ENCODE peak calls at places on chromosomes 16 and 17, in four cellular contexts. One of them, this sample, is unnamed.

GRCh38 chr17:35117984-35118383 is 1.7 kb downstream of the RAD51D start:
- DNase-seq in HepG2: peak
- DNase-seq in GM12878: peak
- DNase-seq in K562: no peak
- DNase-seq in this sample: no peak

GRCh38 chr16:85238233-85238647 is 126.0 kb upstream of the CIBAR2 start:
- DNase-seq in GM12878: no peak
- DNase-seq in K562: no peak
- DNase-seq in HepG2: no peak
- DNase-seq in this sample: peak

GRCh38 chr17:78558181-78558850 is 18.9 kb downstream of the DNAH17 start:
- DNase-seq in K562: no peak
- DNase-seq in HepG2: peak
- DNase-seq in GM12878: no peak
- DNase-seq in this sample: no peak

GRCh38 chr16:26510924-26511323 is 555.8 kb upstream of the C16orf82 start:
- DNase-seq in GM12878: no peak
- DNase-seq in HepG2: no peak
- DNase-seq in K562: no peak
- DNase-seq in this sample: no peak

GRCh38 chr17:16273499-16273898 is 56.5 kb downstream of the PIGL start:
- DNase-seq in GM12878: no peak
- DNase-seq in HepG2: no peak
- DNase-seq in K562: peak
- DNase-seq in this sample: no peak

GRCh38 chr16:17211797-17212196 is 259.0 kb downstream of the XYLT1 start:
- DNase-seq in HepG2: peak
- DNase-seq in K562: peak
- DNase-seq in GM12878: no peak
- DNase-seq in this sample: peak

GRCh38 chr17:38476549-38476948 is 48.3 kb downstream of the ARHGAP23 start:
- DNase-seq in HepG2: no peak
- DNase-seq in K562: peak
- DNase-seq in GM12878: no peak
- DNase-seq in this sample: no peak

GRCh38 chr17:39027037-39027436 is 59.8 kb upstream of the FBXO47 start:
- DNase-seq in HepG2: no peak
- DNase-seq in K562: peak
- DNase-seq in GM12878: no peak
- DNase-seq in this sample: peak

GRCh38 chr16:88846088-88846487 is 10.7 kb downstream of the GALNS start:
- DNase-seq in HepG2: no peak
- DNase-seq in K562: peak
- DNase-seq in GM12878: no peak
- DNase-seq in this sample: no peak

GRCh38 chr17:34499576-34499975 is 79.8 kb upstream of the TMEM132E start:
- DNase-seq in GM12878: no peak
- DNase-seq in K562: peak
- DNase-seq in HepG2: no peak
- DNase-seq in this sample: peak

GRCh38 chr17:77100009-77100408 is 40.8 kb upstream of the SEC14L1 start:
- DNase-seq in HepG2: no peak
- DNase-seq in K562: no peak
- DNase-seq in GM12878: no peak
- DNase-seq in this sample: no peak

GRCh38 chr16:89314357-89314756 is 96.9 kb downstream of the ZNF778 start:
- DNase-seq in HepG2: no peak
- DNase-seq in K562: no peak
- DNase-seq in GM12878: no peak
- DNase-seq in this sample: no peak

GRCh38 chr16:31382485-31383161 is 10.5 kb upstream of the ITGAD start:
- DNase-seq in K562: peak
- DNase-seq in GM12878: no peak
- DNase-seq in HepG2: peak
- DNase-seq in this sample: peak

GRCh38 chr17:64259922-64260321 is 3.1 kb downstream of the TEX2 start:
- DNase-seq in K562: no peak
- DNase-seq in GM12878: no peak
- DNase-seq in HepG2: no peak
- DNase-seq in this sample: no peak

GRCh38 chr17:61813211-61813610 is 50.1 kb downstream of the BRIP1 start:
- DNase-seq in HepG2: no peak
- DNase-seq in GM12878: no peak
- DNase-seq in K562: no peak
- DNase-seq in this sample: no peak

GRCh38 chr17:80443498-80443897 is 28.5 kb downstream of the ENDOV start:
- DNase-seq in K562: no peak
- DNase-seq in HepG2: no peak
- DNase-seq in GM12878: no peak
- DNase-seq in this sample: no peak

GRCh38 chr16:80273635-80274538 is 266.9 kb upstream of the DYNLRB2 start:
- DNase-seq in HepG2: no peak
- DNase-seq in GM12878: no peak
- DNase-seq in K562: no peak
- DNase-seq in this sample: no peak

GRCh38 chr17:36510636-36511035 is 24.0 kb downstream of the MYO19 start:
- DNase-seq in K562: no peak
- DNase-seq in GM12878: no peak
- DNase-seq in HepG2: no peak
- DNase-seq in this sample: no peak

GRCh38 chr16:3431779-3432219 is 11.5 kb downstream of the ZNF597 start:
- DNase-seq in K562: peak
- DNase-seq in HepG2: no peak
- DNase-seq in GM12878: no peak
- DNase-seq in this sample: no peak

GRCh38 chr16:50369133-50369804 is 481 bp upstream of the BRD7 start:
- DNase-seq in GM12878: no peak
- DNase-seq in HepG2: no peak
- DNase-seq in K562: peak
- DNase-seq in this sample: no peak

GRCh38 chr17:68706351-68706750 is 105.2 kb upstream of the FAM20A start:
- DNase-seq in GM12878: no peak
- DNase-seq in K562: no peak
- DNase-seq in HepG2: no peak
- DNase-seq in this sample: no peak

GRCh38 chr17:8320990-8321389 is 10.9 kb downstream of the ARHGEF15 start:
- DNase-seq in GM12878: no peak
- DNase-seq in K562: peak
- DNase-seq in HepG2: no peak
- DNase-seq in this sample: no peak

GRCh38 chr17:69287168-69287567 is 39.8 kb downstream of the ABCA5 start:
- DNase-seq in HepG2: no peak
- DNase-seq in K562: no peak
- DNase-seq in GM12878: no peak
- DNase-seq in this sample: no peak

GRCh38 chr16:25488435-25488834 is 203.3 kb upstream of the HS3ST4 start:
- DNase-seq in GM12878: no peak
- DNase-seq in K562: no peak
- DNase-seq in HepG2: no peak
- DNase-seq in this sample: no peak

GRCh38 chr16:53216798-53217197 is 162.0 kb downstream of the CHD9 start:
- DNase-seq in GM12878: no peak
- DNase-seq in K562: peak
- DNase-seq in HepG2: no peak
- DNase-seq in this sample: no peak

GRCh38 chr16:75810342-75810741 is 84.1 kb upstream of the CPHXL start:
- DNase-seq in K562: no peak
- DNase-seq in HepG2: no peak
- DNase-seq in GM12878: no peak
- DNase-seq in this sample: no peak

GRCh38 chr17:9251273-9251672 is 230.0 kb downstream of the NTN1 start:
- DNase-seq in K562: no peak
- DNase-seq in HepG2: no peak
- DNase-seq in GM12878: no peak
- DNase-seq in this sample: no peak

GRCh38 chr17:57622886-57623433 is 122.1 kb downstream of the CCDC182 start:
- DNase-seq in K562: peak
- DNase-seq in HepG2: peak
- DNase-seq in GM12878: peak
- DNase-seq in this sample: no peak

GRCh38 chr17:38451840-38452529 is 23.7 kb downstream of the ARHGAP23 start:
- DNase-seq in K562: peak
- DNase-seq in HepG2: no peak
- DNase-seq in GM12878: no peak
- DNase-seq in this sample: peak

DNA sequence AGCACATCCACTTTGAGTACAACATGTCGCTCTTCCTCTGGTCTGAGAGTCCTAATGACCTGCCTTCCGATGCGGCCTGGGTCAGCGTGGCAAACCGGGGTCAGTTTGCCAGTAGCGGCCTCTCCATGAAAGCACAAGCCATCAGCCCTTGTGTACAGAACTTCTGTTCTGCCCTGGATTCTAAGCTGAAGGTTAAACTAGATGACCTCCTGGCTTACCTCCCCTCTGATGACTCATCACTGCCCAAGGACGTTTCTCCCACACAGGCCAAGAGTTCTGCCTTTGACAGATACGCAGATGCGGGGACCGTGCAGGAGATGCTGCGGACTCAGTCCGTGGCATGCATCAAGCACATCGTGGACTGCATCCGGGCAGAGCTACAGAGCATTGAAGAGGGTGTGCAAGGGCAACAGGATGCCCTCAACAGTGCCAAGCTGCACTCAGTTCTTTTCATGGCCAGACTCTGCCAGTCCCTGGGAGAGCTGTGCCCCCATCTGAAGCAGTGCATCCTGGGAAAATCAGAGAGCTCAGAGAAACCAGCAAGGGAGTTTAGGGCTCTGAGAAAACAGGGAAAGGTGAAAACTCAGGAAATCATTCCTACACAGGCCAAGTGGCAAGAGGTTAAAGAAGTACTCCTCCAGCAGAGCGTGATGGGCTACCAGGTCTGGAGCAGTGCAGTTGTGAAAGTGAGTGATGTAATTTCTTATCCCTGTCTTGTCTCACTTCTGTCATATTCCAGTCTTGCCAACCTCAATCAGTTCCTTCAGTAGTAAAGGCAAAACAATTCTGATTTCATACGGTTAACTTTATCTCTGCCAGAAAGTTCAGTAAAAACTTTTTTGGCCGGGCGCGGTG is 8.6 kb downstream of the COG1 start:
- DNase-seq in HepG2: peak
- DNase-seq in K562: peak
- DNase-seq in GM12878: no peak
- DNase-seq in this sample: no peak
- TF ChIP-seq ETV6 in HepG2: no peak
- TF ChIP-seq ETV6 in K562: no peak
- TF ChIP-seq ETV6 in GM12878: no peak
- TF ChIP-seq ETV6 in this sample: no peak

DNA sequence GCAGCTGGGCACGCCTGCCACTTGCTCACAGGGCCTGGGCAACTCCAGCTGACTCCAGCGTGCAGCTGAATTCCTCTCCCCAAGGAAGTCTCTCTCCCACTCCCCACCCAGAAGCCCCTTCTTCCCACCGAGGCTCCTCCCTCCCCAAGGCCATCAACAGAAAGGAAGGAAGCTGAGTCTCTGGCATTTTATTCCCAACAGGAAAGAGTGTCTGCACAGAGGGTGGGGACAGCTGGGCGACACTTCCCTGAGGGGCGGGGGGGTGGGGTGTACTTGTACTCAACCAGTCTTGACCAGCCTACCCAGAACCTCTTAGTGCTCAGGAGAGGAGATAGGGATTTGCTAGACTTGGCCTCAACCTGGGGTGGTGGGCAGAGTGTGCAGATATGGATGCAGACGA is at the start of gene EXOC3L1:
- DNase-seq in K562: no peak
- DNase-seq in GM12878: no peak
- DNase-seq in HepG2: no peak
- DNase-seq in this sample: peak
- TF ChIP-seq ETV6 in K562: no peak
- TF ChIP-seq ETV6 in GM12878: no peak
- TF ChIP-seq ETV6 in HepG2: no peak
- TF ChIP-seq ETV6 in this sample: no peak

GRCh38 chr16:379961-380836 is 1.6 kb downstream of the PGAP6 start:
- DNase-seq in HepG2: no peak
- DNase-seq in GM12878: no peak
- DNase-seq in K562: no peak
- DNase-seq in this sample: no peak

GRCh38 chr16:378821-379182 is 3.0 kb downstream of the PGAP6 start:
- DNase-seq in GM12878: no peak
- DNase-seq in HepG2: no peak
- DNase-seq in K562: no peak
- DNase-seq in this sample: no peak

GRCh38 chr16:381788-382717 is at the start of gene PGAP6:
- DNase-seq in GM12878: no peak
- DNase-seq in HepG2: no peak
- DNase-seq in K562: peak
- DNase-seq in this sample: peak

GRCh38 chr16:379183-379960 is 2.4 kb downstream of the PGAP6 start:
- DNase-seq in HepG2: no peak
- DNase-seq in K562: no peak
- DNase-seq in GM12878: no peak
- DNase-seq in this sample: peak

GRCh38 chr16:380837-381787 is 666 bp downstream of the PGAP6 start:
- DNase-seq in K562: peak
- DNase-seq in HepG2: no peak
- DNase-seq in GM12878: no peak
- DNase-seq in this sample: peak
- TF ChIP-seq ETV6 in K562: no peak
- TF ChIP-seq ETV6 in HepG2: peak
- TF ChIP-seq ETV6 in GM12878: no peak
- TF ChIP-seq ETV6 in this sample: no peak

DNA sequence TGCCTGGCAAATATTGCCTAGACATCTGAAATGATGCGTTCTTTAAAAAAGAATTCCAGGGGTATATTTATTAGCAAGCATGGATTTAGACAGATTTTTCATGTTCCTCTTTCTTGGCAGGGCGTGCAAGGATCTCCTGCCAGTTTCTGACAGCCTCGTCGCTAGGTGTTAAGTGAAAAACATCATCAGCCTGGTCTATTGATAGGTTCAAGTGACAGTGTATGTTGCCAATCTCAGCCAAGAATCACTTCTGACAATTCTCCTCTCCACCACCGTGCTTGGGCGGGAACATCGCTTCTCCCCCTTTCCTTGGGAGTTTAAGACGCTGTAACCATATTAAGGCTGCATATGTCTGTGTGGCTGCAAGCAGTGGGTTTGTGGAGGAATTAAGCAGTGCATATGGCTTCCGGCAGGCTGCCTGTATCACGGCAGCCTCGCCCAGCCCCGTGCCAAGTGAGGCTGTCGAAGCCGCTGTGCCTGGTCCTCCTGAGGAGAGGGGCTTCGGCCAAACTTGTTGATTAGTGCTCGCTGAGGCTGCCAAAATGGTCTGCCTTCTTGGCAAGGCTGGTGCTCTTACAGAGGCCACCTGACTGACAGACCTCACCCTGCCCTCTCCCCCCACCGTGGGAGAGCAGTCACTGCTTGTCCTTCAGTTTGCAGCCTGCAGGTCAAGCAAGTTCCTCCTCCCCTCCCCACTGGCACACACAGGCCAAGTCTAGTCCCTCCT is 132.1 kb upstream of the MPHOSPH6 start:
- DNase-seq in K562: no peak
- DNase-seq in GM12878: no peak
- DNase-seq in HepG2: no peak
- DNase-seq in this sample: peak
- TF ChIP-seq ETV6 in K562: no peak
- TF ChIP-seq ETV6 in GM12878: no peak
- TF ChIP-seq ETV6 in HepG2: no peak
- TF ChIP-seq ETV6 in this sample: no peak